ENCODE peak calls at places on chromosomes 1 and 21, in five cellular contexts. P is psoas muscle, I is IMR-90, J is neural progenitor cell, D is tibial nerve. G is an unnamed sample.

GRCh38 chr1:119080586-119080985 is 59.9 kb downstream of the WARS2 start:
- DNase-seq in P (no peak), I (peak), J (peak), D (peak), G (no peak)

GRCh38 chr1:43853161-43853921 is 80.3 kb upstream of the ARTN start:
- DNase-seq in P (peak), I (peak), J (no peak), D (peak), G (peak)

GRCh38 chr1:76477131-76477530 is 390.1 kb upstream of the ST6GALNAC5 start:
- DNase-seq in P (no peak), I (no peak), J (no peak), D (no peak), G (no peak)

GRCh38 chr21:17708541-17709265 is 96.0 kb upstream of the BTG3 start:
- DNase-seq in P (no peak), I (no peak), J (no peak), D (no peak), G (no peak)

GRCh38 chr1:228003461-228004330 is 3.1 kb upstream of the WNT3A start:
- DNase-seq in P (no peak), I (no peak), J (no peak), D (no peak), G (no peak)

GRCh38 chr1:16208270-16208987 is 4.0 kb downstream of the ARHGEF19 start:
- DNase-seq in P (no peak), I (peak), J (no peak), D (no peak), G (no peak)

GRCh38 chr1:15408890-15409399 is 743 bp upstream of the EFHD2 start:
- DNase-seq in P (no peak), I (no peak), J (no peak), D (no peak), G (no peak)

GRCh38 chr1:2240251-2241156 is 12.4 kb downstream of the SKI start:
- DNase-seq in P (peak), I (peak), J (no peak), D (peak), G (peak)

GRCh38 chr1:59680044-59680443 is 134.7 kb upstream of the HOOK1 start:
- DNase-seq in P (no peak), I (no peak), J (no peak), D (no peak), G (no peak)

GRCh38 chr1:150429805-150430204 is 57.4 kb upstream of the TARS2 start:
- DNase-seq in P (no peak), I (peak), J (no peak), D (no peak), G (no peak)

GRCh38 chr1:183209533-183210158 is 23.6 kb downstream of the LAMC2 start:
- DNase-seq in P (no peak), I (peak), J (no peak), D (no peak), G (no peak)

GRCh38 chr21:38982096-38982495 is 176.4 kb downstream of the ETS2 start:
- DNase-seq in P (no peak), I (no peak), J (peak), D (no peak), G (no peak)

GRCh38 chr1:113721010-113721409 is 38.3 kb downstream of the PHTF1 start:
- DNase-seq in P (no peak), I (no peak), J (no peak), D (no peak), G (no peak)

GRCh38 chr21:16195476-16195875 is 465.7 kb downstream of the USP25 start:
- DNase-seq in P (no peak), I (peak), J (no peak), D (no peak), G (no peak)

GRCh38 chr21:17731554-17731953 is 87.6 kb downstream of the C21orf91 start:
- DNase-seq in P (no peak), I (no peak), J (no peak), D (no peak), G (no peak)

GRCh38 chr1:203673550-203674411 is 47.1 kb downstream of the ATP2B4 start:
- DNase-seq in P (no peak), I (peak), J (no peak), D (peak), G (peak)

GRCh38 chr1:58780586-58781452 is 3.0 kb downstream of the JUN start:
- DNase-seq in P (no peak), I (peak), J (no peak), D (peak), G (no peak)

GRCh38 chr1:45329445-45329844 is 2.8 kb downstream of the HPDL start:
- DNase-seq in P (no peak), I (no peak), J (peak), D (no peak), G (no peak)

GRCh38 chr1:14687147-14687546 is 88.7 kb downstream of the KAZN start:
- DNase-seq in P (no peak), I (no peak), J (no peak), D (no peak), G (no peak)

GRCh38 chr1:28028873-28029654 is 59.3 kb downstream of the EYA3 start:
- DNase-seq in P (no peak), I (peak), J (no peak), D (no peak), G (no peak)

GRCh38 chr1:243291287-243291686 is 35.4 kb downstream of the SDCCAG8 start:
- DNase-seq in P (no peak), I (no peak), J (no peak), D (no peak), G (no peak)

GRCh38 chr1:51622455-51622913 is 5.6 kb downstream of the OSBPL9 start:
- DNase-seq in P (peak), I (peak), J (no peak), D (peak), G (peak)

DNA sequence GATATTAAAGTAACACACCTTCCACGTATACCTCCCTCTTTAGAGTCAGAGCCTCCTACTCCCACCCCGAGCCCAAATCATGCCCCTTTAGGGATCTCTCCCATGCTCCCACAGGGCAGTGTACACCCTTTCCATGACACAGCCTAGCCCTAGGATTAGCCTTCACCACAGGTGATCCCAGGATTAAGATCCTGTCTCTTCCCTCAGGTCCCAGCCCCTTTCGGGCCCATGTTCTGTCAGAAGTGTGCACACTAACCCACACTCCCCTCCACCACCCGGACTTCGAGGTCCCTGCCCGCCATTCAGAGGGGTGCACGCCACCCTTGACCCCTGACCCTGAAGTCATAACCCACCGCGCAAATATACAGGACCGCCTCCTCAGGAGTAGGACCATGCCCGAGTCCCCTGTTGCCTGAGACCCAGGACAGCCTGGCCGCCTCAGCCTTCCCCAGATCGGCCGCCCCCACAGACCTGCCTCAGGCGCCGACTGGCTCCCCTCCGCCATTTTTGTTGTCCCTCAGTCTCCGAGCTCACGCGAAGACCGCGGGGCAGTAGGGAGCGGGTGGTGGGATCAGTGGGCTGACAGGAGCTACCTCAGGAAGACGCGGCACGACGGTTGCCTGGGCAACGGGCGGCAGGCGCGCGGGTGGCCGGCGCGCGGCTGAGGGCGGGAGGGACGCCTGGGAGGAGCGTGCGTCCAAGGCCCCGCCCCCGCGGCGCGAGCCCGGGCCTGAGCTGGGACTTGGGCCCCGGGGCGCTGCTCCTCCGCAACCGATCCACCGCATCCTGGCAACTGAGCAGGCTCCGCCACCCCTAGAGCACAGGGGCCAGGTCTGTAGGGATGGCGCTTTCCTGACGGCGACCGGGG is at the start of gene AGBL4:
- DNase-seq in P (peak), I (no peak), J (no peak), D (no peak), G (peak)
- H3K4me3 ChIP-seq in P (peak), I (peak), J (no peak), D (peak), G (peak)

DNA sequence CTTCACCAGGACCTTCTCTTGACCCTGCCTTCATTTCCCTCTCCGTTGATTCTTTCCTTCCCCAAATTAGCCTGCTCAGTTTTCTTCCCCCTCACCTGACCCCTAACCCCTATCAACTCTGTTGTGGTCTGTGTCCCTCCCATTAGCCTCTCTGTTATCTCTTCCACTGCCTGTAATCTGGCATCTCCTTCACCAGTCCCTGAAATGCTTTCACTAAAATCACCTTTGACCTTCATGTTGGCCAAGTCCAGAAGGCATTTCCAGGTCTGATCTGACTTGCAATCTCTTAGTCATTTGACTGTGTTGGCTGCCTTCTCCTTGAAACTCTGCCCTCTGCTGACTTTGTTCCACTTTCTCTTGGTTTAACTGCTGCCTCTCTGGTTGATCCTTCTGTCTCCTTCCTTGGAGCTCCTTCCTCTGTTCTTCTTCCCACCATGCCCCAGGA is 28.2 kb downstream of the ATP8B2 start:
- DNase-seq in P (no peak), I (peak), J (peak), D (peak), G (peak)
- TF ChIP-seq CTCF in P (peak), I (peak), J (peak), D (no peak), G (no peak)

GRCh38 chr1:30930631-30931173 is 22.1 kb upstream of the SDC3 start:
- DNase-seq in P (no peak), I (no peak), J (no peak), D (no peak), G (no peak)
- H3K27ac ChIP-seq in P (no peak), I (no peak), J (peak), D (peak), G (no peak)

DNA sequence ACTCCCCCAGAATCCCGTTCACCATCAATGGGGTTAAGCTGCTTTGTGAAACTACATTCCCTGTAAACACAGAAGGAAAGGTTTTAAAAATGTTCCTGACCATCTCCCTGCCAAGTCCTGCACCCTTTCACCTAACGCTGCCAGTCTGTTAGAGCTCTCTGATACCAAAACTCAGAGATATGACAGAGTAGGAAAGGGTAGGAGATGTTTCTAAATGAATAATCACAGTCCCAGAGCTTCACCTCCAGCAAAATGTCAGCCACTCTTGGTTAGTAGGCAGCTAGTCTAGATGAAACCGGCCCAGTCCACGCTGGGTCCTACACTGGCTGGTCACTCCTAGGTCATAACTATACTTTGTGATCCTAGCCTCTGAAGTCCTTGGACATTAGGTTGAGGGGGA is 26.7 kb downstream of the SLAMF6 start:
- DNase-seq in P (no peak), I (no peak), J (no peak), D (no peak), G (no peak)
- H3K4me3 ChIP-seq in P (no peak), I (no peak), J (no peak), D (no peak), G (no peak)

GRCh38 chr1:56837244-56837926 is 17.2 kb upstream of the C8A start:
- DNase-seq in P (no peak), I (no peak), J (peak), D (no peak), G (no peak)
- TF ChIP-seq CTCF in P (no peak), I (no peak), J (no peak), D (no peak), G (no peak)

GRCh38 chr1:56430141-56430839 is 149.1 kb downstream of the PLPP3 start:
- DNase-seq in P (no peak), I (no peak), J (no peak), D (no peak), G (no peak)
- H3K27ac ChIP-seq in P (no peak), I (peak), J (no peak), D (no peak), G (no peak)

GRCh38 chr1:8019229-8019620 is 6.9 kb downstream of the ERRFI1 start:
- DNase-seq in P (no peak), I (no peak), J (no peak), D (no peak), G (no peak)

GRCh38 chr1:8016244-8017241 is 9.6 kb downstream of the ERRFI1 start:
- DNase-seq in P (no peak), I (no peak), J (no peak), D (no peak), G (no peak)

GRCh38 chr1:8018492-8019228 is 7.4 kb downstream of the ERRFI1 start:
- DNase-seq in P (no peak), I (no peak), J (peak), D (no peak), G (no peak)

GRCh38 chr1:8015809-8016165 is 10.3 kb downstream of the ERRFI1 start:
- DNase-seq in P (no peak), I (no peak), J (no peak), D (peak), G (no peak)

DNA sequence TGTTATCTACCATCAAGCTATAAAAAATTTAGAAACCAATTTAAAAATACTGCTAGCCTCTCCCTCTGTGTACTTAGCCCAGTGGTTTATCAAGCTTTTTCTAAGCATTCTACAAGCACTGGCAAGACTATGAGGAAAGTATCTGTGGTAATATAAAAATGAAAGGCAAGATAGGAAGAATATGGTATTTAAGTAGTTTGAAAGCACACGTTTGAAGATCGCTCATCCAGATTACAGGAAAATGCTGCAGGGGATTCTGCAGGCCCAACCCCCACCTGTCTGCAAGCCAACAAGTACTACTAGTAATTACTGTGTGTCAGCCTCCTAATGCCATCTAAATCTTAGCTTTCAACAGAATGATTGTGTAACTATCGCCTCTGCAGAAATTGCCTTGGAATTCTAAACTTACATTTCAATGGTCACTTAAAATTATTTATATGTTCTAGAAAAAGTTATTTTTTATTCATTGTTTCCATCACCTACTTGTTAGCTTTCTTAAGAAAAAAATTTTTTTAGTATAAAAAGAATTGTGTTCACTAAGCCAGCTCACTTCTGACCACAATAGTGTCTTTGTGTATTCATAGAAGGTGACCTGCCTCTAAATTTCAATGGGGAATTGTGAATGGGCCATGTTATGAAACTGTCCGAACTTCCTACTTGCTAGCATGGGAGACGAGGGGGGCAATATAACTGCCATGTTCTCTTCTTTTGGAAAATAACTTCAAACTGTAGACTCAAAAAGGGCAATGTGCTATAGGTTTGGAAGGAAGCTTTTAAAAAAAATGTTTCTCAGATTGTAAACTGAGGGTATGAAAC is 8.4 kb downstream of the ERRFI1 start:
- DNase-seq in P (no peak), I (no peak), J (peak), D (no peak), G (no peak)
- H3K4me3 ChIP-seq in P (no peak), I (no peak), J (peak), D (no peak), G (no peak)